ENCODE peak calls at places on chromosomes 3 and 15, in four cellular contexts. One of them, this sample, is unnamed.

GRCh38 chr3:122642935-122643334 is 37.7 kb upstream of the PARP14 start:
- DNase-seq in HepG2: no peak
- DNase-seq in WTC11: no peak
- DNase-seq in K562: no peak
- DNase-seq in this sample: peak; percentile 65

GRCh38 chr3:129100274-129100673 is 21.3 kb downstream of the RAB43 start:
- DNase-seq in HepG2: no peak
- DNase-seq in WTC11: no peak
- DNase-seq in K562: no peak
- DNase-seq in this sample: no peak

GRCh38 chr3:27311400-27311799 is 57.8 kb downstream of the NEK10 start:
- DNase-seq in HepG2: peak; percentile 27
- DNase-seq in WTC11: no peak
- DNase-seq in K562: no peak
- DNase-seq in this sample: no peak

GRCh38 chr3:129690406-129690805 is 83.9 kb upstream of the PLXND1 start:
- DNase-seq in HepG2: peak; percentile 78
- DNase-seq in WTC11: no peak
- DNase-seq in K562: peak; percentile 72
- DNase-seq in this sample: peak; percentile 48

GRCh38 chr3:156677536-156677935 is 3.1 kb downstream of the TIPARP start:
- DNase-seq in HepG2: no peak
- DNase-seq in WTC11: no peak
- DNase-seq in K562: no peak
- DNase-seq in this sample: no peak

GRCh38 chr15:67254238-67255175 is at the start of the genes AAGAB and IQCH:
- DNase-seq in HepG2: peak; percentile 88
- DNase-seq in WTC11: peak; percentile 99
- DNase-seq in K562: peak; percentile 97
- DNase-seq in this sample: peak; percentile 90

GRCh38 chr3:148126962-148127361 is 570.7 kb upstream of the AGTR1 start:
- DNase-seq in HepG2: no peak
- DNase-seq in WTC11: no peak
- DNase-seq in K562: no peak
- DNase-seq in this sample: no peak

GRCh38 chr3:157464283-157464682 is 27.6 kb downstream of the PTX3 start:
- DNase-seq in HepG2: no peak
- DNase-seq in WTC11: no peak
- DNase-seq in K562: no peak
- DNase-seq in this sample: no peak

GRCh38 chr3:73212683-73213082 is 151.2 kb downstream of the EBLN2 start:
- DNase-seq in HepG2: no peak
- DNase-seq in WTC11: no peak
- DNase-seq in K562: no peak
- DNase-seq in this sample: no peak

GRCh38 chr3:186653079-186653710 is 12.6 kb upstream of the HRG start:
- DNase-seq in HepG2: no peak
- DNase-seq in WTC11: no peak
- DNase-seq in K562: no peak
- DNase-seq in this sample: peak; percentile 61

GRCh38 chr3:135125171-135125801 is 330.2 kb downstream of the EPHB1 start:
- DNase-seq in HepG2: peak; percentile 2
- DNase-seq in WTC11: peak; percentile 20
- DNase-seq in K562: peak; percentile 22
- DNase-seq in this sample: no peak

GRCh38 chr3:22735373-22735772 is 467.8 kb upstream of the UBE2E2 start:
- DNase-seq in HepG2: no peak
- DNase-seq in WTC11: no peak
- DNase-seq in K562: no peak
- DNase-seq in this sample: no peak

GRCh38 chr3:22734756-22735155 is 468.4 kb upstream of the UBE2E2 start:
- DNase-seq in HepG2: no peak
- DNase-seq in WTC11: no peak
- DNase-seq in K562: no peak
- DNase-seq in this sample: no peak

GRCh38 chr3:22731901-22732300 is 471.2 kb upstream of the UBE2E2 start:
- DNase-seq in HepG2: no peak
- DNase-seq in WTC11: no peak
- DNase-seq in K562: no peak
- DNase-seq in this sample: no peak

GRCh38 chr3:22732641-22733040 is 470.5 kb upstream of the UBE2E2 start:
- DNase-seq in HepG2: no peak
- DNase-seq in WTC11: no peak
- DNase-seq in K562: no peak
- DNase-seq in this sample: no peak

GRCh38 chr3:22734207-22734606 is 468.9 kb upstream of the UBE2E2 start:
- DNase-seq in HepG2: no peak
- DNase-seq in WTC11: no peak
- DNase-seq in K562: no peak
- DNase-seq in this sample: no peak
- TF ChIP-seq ETV6 in HepG2: no peak
- TF ChIP-seq ETV6 in WTC11: no peak
- TF ChIP-seq ETV6 in K562: no peak
- TF ChIP-seq ETV6 in this sample: no peak

DNA sequence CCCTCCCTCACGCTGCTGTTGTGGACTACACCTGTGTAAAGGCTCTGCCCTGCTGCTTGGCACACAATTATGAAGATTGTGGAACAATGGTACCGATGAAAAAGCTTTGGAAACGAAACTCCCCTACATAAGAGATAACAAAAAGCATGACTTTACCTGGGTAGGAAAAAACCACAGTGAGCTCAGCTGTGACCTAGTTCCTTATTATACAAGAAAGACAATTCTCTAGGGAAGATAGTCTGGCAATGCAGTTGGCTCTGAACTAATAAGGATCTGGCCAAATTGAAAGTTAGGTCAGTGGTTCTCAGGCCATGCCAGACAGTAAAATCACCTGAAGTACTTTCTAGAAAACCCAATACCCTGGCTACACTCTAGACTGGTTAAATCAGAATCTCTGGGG is 16.1 kb downstream of the CLEC3B start:
- DNase-seq in HepG2: no peak
- DNase-seq in WTC11: no peak
- DNase-seq in K562: no peak
- DNase-seq in this sample: no peak
- TF ChIP-seq ETV6 in HepG2: no peak
- TF ChIP-seq ETV6 in WTC11: no peak
- TF ChIP-seq ETV6 in K562: no peak
- TF ChIP-seq ETV6 in this sample: no peak

DNA sequence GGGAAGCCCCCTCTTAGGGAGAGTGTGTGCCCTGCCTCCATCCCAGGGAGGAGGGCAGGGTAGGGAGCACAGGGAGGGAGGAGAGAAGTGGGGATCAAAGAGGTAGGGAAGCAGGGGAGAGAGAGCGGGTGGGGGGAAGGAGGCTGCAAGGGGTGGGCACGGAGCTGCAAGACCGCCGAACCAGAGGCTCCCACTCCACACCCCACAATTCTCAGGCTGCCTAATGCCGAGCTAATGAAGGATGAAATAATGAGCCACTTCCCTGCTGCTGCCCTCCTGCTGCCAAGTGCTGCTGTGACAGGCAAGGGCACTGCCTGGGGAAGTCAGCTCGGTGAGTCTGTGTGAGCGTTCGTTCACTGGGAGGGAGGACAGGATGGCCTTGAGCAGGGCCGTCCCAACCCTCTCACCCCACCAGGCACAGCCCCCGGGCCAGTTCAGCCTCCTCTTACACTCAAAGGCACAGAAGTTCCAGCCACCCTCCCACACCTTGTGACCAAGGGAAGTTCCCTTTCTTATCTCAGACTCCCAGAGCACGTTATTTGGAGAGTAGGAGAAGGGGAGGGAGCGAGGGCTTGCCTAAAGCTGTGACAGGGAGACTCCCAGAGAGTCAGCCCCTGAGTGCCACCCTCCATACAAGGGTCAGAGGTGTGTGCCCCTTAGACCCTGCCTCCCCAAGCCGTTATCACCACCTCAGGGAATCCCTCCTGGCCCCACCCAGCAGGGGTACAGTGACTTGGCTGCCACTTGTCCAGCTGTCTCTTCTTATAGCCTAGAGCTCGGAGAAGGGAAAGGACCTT is 12.4 kb downstream of the GLYCTK start:
- DNase-seq in HepG2: peak; percentile 65
- DNase-seq in WTC11: peak; percentile 26
- DNase-seq in K562: peak; percentile 83
- DNase-seq in this sample: no peak
- TF ChIP-seq ETV6 in HepG2: no peak
- TF ChIP-seq ETV6 in WTC11: no peak
- TF ChIP-seq ETV6 in K562: no peak
- TF ChIP-seq ETV6 in this sample: no peak

DNA sequence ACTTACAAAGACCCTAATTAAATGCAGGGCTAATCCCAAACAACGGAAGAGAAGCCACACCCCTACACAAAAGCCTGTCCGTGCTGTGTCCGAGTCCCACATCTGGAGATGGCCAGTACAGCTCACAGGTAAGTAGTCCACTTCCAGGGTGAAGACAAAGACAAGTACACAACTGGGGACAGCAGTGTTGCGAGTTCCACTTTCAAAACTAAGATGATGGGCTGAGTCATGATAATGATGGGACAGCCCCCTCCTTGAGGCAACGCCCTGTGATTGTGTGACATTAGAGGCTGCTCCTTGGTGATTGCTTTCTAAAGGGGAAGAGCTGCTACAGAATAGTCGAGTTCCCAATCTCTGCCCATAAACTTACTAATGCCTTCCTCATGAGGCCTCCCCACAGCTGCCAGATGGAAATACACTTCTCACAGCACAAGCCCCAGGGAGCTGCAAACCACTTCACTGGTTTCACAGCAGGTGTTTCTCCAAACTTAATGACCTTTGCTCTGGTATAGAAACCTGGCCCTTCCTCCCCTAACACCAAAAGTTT is 27.6 kb downstream of the RFT1 start:
- DNase-seq in HepG2: no peak
- DNase-seq in WTC11: no peak
- DNase-seq in K562: peak; percentile 55
- DNase-seq in this sample: peak; percentile 27
- TF ChIP-seq ETV6 in HepG2: no peak
- TF ChIP-seq ETV6 in WTC11: no peak
- TF ChIP-seq ETV6 in K562: no peak
- TF ChIP-seq ETV6 in this sample: no peak